ENCODE peak calls at places on chromosomes 12 and 14, in nine cellular contexts. G is fibroblast of lung; S is heart left ventricle; K is naive thymus-derived CD4-positive, alpha-beta T cell; E is neuronal stem cell; F is H1; Y is adrenal gland; D is suprapubic skin; C is ovary. U is an unnamed sample. For H3K4me1 and H3K36me3, the result is how much of the 10 kb centered on the place peaks cover.

GRCh38 chr14:100634026-100634425 is 46.8 kb upstream of the BEGAIN start:
- DNase-seq in G (no peak), S (no peak), K (no peak), E (no peak), F (no peak), Y (no peak), D (no peak), C (no peak), U (no peak)

GRCh38 chr14:77485901-77486678 is 12.5 kb downstream of the ISM2 start:
- DNase-seq in G (peak), S (no peak), K (no peak), E (no peak), F (no peak), Y (no peak), D (no peak), C (no peak), U (peak)

GRCh38 chr12:56128669-56129209 is 672 bp downstream of the ESYT1 start:
- DNase-seq in G (peak), S (no peak), K (no peak), E (no peak), F (no peak), Y (peak), D (peak), C (peak), U (peak)

GRCh38 chr12:65720739-65721138 is 103.5 kb upstream of the HMGA2 start:
- DNase-seq in G (peak), S (no peak), K (no peak), E (no peak), F (no peak), Y (no peak), D (no peak), C (no peak), U (peak)

GRCh38 chr14:33679461-33680225 is 271.2 kb downstream of the EGLN3 start:
- DNase-seq in G (peak), S (no peak), K (no peak), E (peak), F (no peak), Y (no peak), D (no peak), C (no peak), U (peak)

GRCh38 chr14:77872152-77872551 is 72.2 kb downstream of the ADCK1 start:
- DNase-seq in G (no peak), S (no peak), K (no peak), E (no peak), F (no peak), Y (no peak), D (no peak), C (no peak), U (no peak)

GRCh38 chr14:65910108-65910507 is 497.6 kb downstream of the FUT8 start:
- DNase-seq in G (peak), S (no peak), K (no peak), E (no peak), F (no peak), Y (no peak), D (no peak), C (no peak), U (peak)

GRCh38 chr12:40248585-40249297 is 23.9 kb downstream of the LRRK2 start:
- DNase-seq in G (peak), S (no peak), K (no peak), E (no peak), F (no peak), Y (no peak), D (no peak), C (no peak), U (no peak)

GRCh38 chr14:20631023-20631820 is 10.3 kb downstream of the OR6S1 start:
- DNase-seq in G (peak), S (no peak), K (peak), E (no peak), F (no peak), Y (no peak), D (no peak), C (peak), U (peak)

GRCh38 chr12:51547606-51548005 is 43.4 kb upstream of the SCN8A start:
- DNase-seq in G (no peak), S (no peak), K (no peak), E (no peak), F (no peak), Y (no peak), D (no peak), C (no peak), U (no peak)

GRCh38 chr14:71994416-71994815 is 62.2 kb downstream of the RGS6 start:
- DNase-seq in G (no peak), S (no peak), K (no peak), E (no peak), F (no peak), Y (no peak), D (no peak), C (no peak), U (no peak)

GRCh38 chr12:3197131-3197818 is 120.1 kb downstream of the TSPAN9 start:
- DNase-seq in G (no peak), S (no peak), K (no peak), E (no peak), F (no peak), Y (no peak), D (no peak), C (no peak), U (no peak)

GRCh38 chr12:52836042-52836466 is 1.9 kb upstream of the KRT79 start:
- DNase-seq in G (peak), S (no peak), K (no peak), E (no peak), F (no peak), Y (no peak), D (no peak), C (no peak), U (peak)

GRCh38 chr14:56210570-56210969 is 92.4 kb downstream of the PELI2 start:
- DNase-seq in G (peak), S (no peak), K (no peak), E (no peak), F (no peak), Y (no peak), D (no peak), C (no peak), U (no peak)

GRCh38 chr12:94046626-94047410 is 101.6 kb upstream of the PLXNC1 start:
- DNase-seq in G (no peak), S (no peak), K (no peak), E (no peak), F (no peak), Y (no peak), D (no peak), C (no peak), U (no peak)

GRCh38 chr14:101028971-101029667 is 125.6 kb upstream of the RTL1 start:
- DNase-seq in G (no peak), S (peak), K (no peak), E (no peak), F (no peak), Y (peak), D (peak), C (no peak), U (no peak)

GRCh38 chr12:100842156-100842555 is 47.6 kb downstream of the ANO4 start:
- DNase-seq in G (peak), S (no peak), K (no peak), E (no peak), F (no peak), Y (no peak), D (no peak), C (no peak), U (peak)

GRCh38 chr12:62882696-62883095 is 52.3 kb downstream of the PPM1H start:
- DNase-seq in G (no peak), S (no peak), K (no peak), E (no peak), F (no peak), Y (no peak), D (no peak), C (no peak), U (no peak)

GRCh38 chr14:24377660-24378059 is 9.7 kb downstream of the NFATC4 start:
- DNase-seq in G (no peak), S (no peak), K (no peak), E (no peak), F (no peak), Y (no peak), D (no peak), C (no peak), U (no peak)

GRCh38 chr12:11786638-11787365 is 137.3 kb downstream of the ETV6 start:
- DNase-seq in G (no peak), S (no peak), K (no peak), E (no peak), F (no peak), Y (no peak), D (no peak), C (no peak), U (no peak)

GRCh38 chr14:79605863-79606262 is 605.4 kb downstream of the DIO2 start:
- DNase-seq in G (peak), S (no peak), K (no peak), E (no peak), F (no peak), Y (no peak), D (no peak), C (no peak), U (no peak)

GRCh38 chr14:62443796-62444195 is 601.5 kb downstream of the KCNH5 start:
- DNase-seq in G (peak), S (no peak), K (no peak), E (no peak), F (no peak), Y (no peak), D (no peak), C (no peak), U (peak)

GRCh38 chr12:119696943-119697342 is 29.0 kb downstream of the PRKAB1 start:
- DNase-seq in G (no peak), S (no peak), K (no peak), E (no peak), F (no peak), Y (no peak), D (no peak), C (no peak), U (no peak)

GRCh38 chr12:82708056-82708455 is 21.4 kb downstream of the TMTC2 start:
- DNase-seq in G (no peak), S (no peak), K (no peak), E (no peak), F (no peak), Y (no peak), D (no peak), C (no peak), U (peak)

GRCh38 chr12:115204957-115205754 is 521.2 kb upstream of the TBX3 start:
- DNase-seq in G (peak), S (no peak), K (no peak), E (no peak), F (no peak), Y (peak), D (no peak), C (no peak), U (peak)

GRCh38 chr14:53295985-53296582 is 143.0 kb upstream of the DDHD1 start:
- DNase-seq in G (peak), S (no peak), K (peak), E (peak), F (no peak), Y (no peak), D (no peak), C (no peak), U (peak)

GRCh38 chr12:52903285-52903854 is 1.5 kb downstream of the KRT8 start:
- DNase-seq in G (peak), S (peak), K (peak), E (peak), F (peak), Y (peak), D (no peak), C (peak), U (peak)

GRCh38 chr12:96323906-96324305 is 76.3 kb downstream of the CDK17 start:
- DNase-seq in G (peak), S (no peak), K (no peak), E (no peak), F (no peak), Y (no peak), D (no peak), C (no peak), U (no peak)

GRCh38 chr12:94545937-94546771 is 86.5 kb upstream of the CEP83 start:
- DNase-seq in G (peak), S (no peak), K (no peak), E (peak), F (peak), Y (peak), D (no peak), C (peak), U (peak)

GRCh38 chr12:57241556-57242310 is 9.3 kb downstream of the STAC3 start:
- DNase-seq in G (no peak), S (no peak), K (no peak), E (no peak), F (no peak), Y (no peak), D (peak), C (no peak), U (peak)

GRCh38 chr12:57243521-57244305 is 7.3 kb downstream of the STAC3 start:
- DNase-seq in G (peak), S (peak), K (peak), E (no peak), F (no peak), Y (peak), D (peak), C (peak), U (peak)

GRCh38 chr12:57242329-57242690 is 8.7 kb downstream of the STAC3 start:
- DNase-seq in G (no peak), S (peak), K (no peak), E (no peak), F (no peak), Y (peak), D (peak), C (no peak), U (no peak)

GRCh38 chr12:57244306-57244696 is 6.7 kb downstream of the STAC3 start:
- DNase-seq in G (no peak), S (no peak), K (no peak), E (no peak), F (no peak), Y (no peak), D (no peak), C (no peak), U (no peak)

DNA sequence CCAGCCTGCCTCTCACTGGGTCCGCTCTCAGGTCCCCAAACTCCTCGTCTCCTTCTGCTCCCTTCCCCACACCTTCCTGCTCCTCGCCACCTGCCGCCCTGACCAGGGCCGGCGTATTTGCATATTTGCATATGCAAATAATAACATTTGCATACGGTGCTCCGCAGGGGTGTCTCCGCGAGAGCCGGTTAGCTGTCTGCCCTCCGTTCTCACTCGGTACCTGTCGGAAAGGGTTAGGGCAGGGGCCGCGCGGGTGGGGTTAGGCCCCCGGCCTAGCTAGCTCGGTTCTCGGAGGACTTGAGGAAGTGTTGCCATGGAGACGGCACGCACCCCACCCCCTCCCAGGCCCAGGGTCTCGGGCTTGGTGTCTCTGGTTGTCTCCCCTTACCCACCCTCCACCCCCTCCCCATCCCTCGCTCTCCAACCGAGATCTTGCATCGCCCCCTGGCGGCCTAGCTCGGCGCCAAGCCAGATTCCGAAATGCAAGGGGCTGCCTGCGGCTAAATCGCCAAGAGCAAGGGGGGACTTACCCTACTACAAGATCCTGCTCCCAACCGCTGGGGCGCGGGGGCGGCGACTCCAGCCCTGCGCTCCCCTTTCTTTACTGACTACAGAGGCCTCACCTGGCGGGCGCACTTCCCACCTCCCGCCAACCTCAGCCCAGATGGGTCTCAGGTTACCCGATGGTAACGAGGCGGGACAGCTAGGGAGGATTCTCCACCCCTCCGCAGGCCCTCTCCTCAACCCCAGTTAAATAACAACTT is 8.1 kb downstream of the STAC3 start:
- DNase-seq in G (peak), S (peak), K (peak), E (peak), F (peak), Y (peak), D (peak), C (peak), U (peak)
- H3K4me1 ChIP-seq in G (under half), S (half or more), K (under half), E (under half), F (under half), Y (under half), D (half or more), C (under half), U (under half)

GRCh38 chr14:35112641-35113040 is 9.1 kb downstream of the PPP2R3C start:
- DNase-seq in G (no peak), S (no peak), K (no peak), E (no peak), F (no peak), Y (no peak), D (no peak), C (no peak), U (no peak)

GRCh38 chr14:35116242-35116641 is 5.5 kb downstream of the PPP2R3C start:
- DNase-seq in G (no peak), S (no peak), K (no peak), E (no peak), F (no peak), Y (no peak), D (no peak), C (no peak), U (no peak)

GRCh38 chr14:35114036-35114435 is 7.8 kb downstream of the PPP2R3C start:
- DNase-seq in G (peak), S (no peak), K (no peak), E (no peak), F (no peak), Y (no peak), D (no peak), C (no peak), U (peak)

GRCh38 chr14:35117112-35117511 is 4.7 kb downstream of the PPP2R3C start:
- DNase-seq in G (no peak), S (no peak), K (no peak), E (no peak), F (no peak), Y (no peak), D (no peak), C (no peak), U (no peak)

DNA sequence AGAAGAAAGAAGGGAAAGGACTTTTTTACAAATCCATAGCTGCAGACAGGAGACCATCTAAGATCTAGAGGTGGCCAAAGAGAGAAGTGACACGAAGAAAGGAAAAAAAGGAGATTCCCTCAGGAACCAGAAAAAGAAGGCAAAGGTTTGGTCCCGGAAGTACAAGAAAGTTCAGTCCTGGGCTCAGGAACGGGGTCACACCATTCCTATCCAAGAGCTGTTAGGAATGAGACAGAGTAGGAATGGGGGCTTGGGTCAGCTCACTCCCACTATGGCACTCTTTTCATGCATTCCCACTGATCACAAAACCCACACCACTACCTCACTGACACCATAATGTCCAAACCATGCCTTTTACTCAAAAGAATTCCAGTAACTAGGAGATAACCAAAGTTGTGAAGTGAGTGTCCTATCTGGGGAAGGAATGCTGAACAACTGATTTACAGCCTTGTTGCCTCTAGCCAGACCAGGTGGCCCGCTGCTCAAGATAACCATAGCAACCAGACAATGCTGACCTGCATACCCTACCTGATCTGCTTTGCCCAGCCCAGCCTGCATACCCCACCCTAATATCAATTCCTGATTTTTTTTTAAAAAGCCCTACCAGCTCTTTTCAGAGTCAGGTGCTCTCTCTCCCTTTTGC is 8.4 kb downstream of the PPP2R3C start:
- DNase-seq in G (no peak), S (no peak), K (no peak), E (no peak), F (no peak), Y (no peak), D (no peak), C (no peak), U (no peak)
- H3K36me3 ChIP-seq in G (under half), S (under half), K (half or more), E (half or more), F (under half), Y (half or more), D (half or more), C (under half), U (half or more)

GRCh38 chr12:110071504-110071903 is 23.2 kb upstream of the C12orf76 start:
- DNase-seq in G (no peak), S (no peak), K (no peak), E (no peak), F (no peak), Y (no peak), D (no peak), C (no peak), U (no peak)

GRCh38 chr12:110074089-110074488 is 25.8 kb upstream of the C12orf76 start:
- DNase-seq in G (no peak), S (no peak), K (no peak), E (no peak), F (no peak), Y (no peak), D (no peak), C (no peak), U (no peak)

GRCh38 chr12:110071967-110072366 is 23.6 kb upstream of the C12orf76 start:
- DNase-seq in G (no peak), S (no peak), K (no peak), E (no peak), F (no peak), Y (no peak), D (no peak), C (no peak), U (no peak)

GRCh38 chr12:110075880-110076279 is 27.6 kb upstream of the C12orf76 start:
- DNase-seq in G (no peak), S (no peak), K (no peak), E (no peak), F (no peak), Y (no peak), D (no peak), C (no peak), U (no peak)

DNA sequence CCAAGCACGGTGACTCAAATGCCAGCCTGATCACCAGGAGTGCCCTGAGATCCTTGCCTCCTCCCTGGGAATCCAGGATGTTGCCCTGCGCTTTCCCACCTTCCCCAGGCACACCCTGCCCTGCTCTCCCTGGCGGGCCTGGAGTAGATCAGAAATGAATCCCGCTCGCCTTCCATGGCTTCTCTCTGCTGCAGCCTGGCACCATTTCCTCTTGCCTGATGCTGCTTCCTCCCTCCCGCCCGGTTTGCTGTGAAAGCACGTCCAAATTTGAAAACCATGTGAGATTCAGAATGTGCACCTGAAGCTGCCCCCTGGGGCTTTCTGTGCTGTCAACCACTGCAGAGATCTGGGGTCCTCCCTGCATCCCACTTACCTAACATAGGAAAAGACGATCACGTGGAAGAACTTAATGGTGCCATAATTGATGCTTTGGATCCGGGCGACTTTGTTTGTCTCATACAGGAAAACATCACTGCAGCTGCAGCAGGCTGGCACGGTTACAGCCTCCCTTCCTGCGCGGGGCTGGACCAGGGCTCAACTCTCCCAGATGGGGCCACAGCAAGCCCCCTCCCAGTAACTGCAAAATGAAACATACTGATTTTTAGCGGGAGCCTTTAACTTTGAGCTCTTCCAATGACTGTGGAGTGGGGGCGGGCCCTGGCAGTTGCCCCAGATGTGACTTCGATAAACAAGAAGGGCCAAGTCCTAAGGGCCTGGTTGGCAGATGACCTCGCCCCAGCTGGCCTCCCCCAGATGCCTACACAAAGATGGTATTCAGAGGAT is 24.9 kb upstream of the C12orf76 start:
- DNase-seq in G (peak), S (no peak), K (peak), E (no peak), F (no peak), Y (peak), D (no peak), C (no peak), U (peak)
- H3K4me3 ChIP-seq in G (peak), S (peak), K (peak), E (no peak), F (no peak), Y (peak), D (peak), C (peak), U (peak)

DNA sequence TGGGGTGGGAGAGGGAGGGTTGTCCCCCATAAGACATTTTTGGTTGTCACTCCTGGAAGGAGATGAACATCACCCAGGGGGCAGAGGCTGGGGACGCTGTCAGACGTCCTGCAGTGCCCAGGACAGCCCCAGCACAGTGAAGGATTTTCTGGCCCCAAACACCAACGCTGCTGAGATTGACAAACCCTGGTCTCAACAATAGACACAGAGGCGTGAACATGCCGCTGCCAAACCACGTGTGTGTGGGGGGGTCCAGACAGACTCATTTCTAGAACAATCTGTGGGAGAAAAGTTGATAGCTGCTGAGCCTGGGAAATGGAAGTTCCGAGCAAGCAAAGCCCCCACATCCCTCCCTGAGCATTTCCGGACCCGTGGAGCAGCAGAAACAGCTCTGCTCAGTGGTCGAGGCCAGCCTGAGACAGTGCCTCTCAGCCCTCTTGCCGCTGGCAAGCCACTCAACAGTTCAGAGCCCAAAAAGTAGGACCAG is 43.8 kb upstream of the CLMN start:
- DNase-seq in G (no peak), S (no peak), K (no peak), E (no peak), F (no peak), Y (no peak), D (no peak), C (no peak), U (no peak)
- H3K4me1 ChIP-seq in G (under half), S (under half), K (under half), E (under half), F (under half), Y (under half), D (under half), C (under half), U (under half)

U was measured in adipocyte.